ENCODE peak calls at places on chromosome 22, in ten cellular contexts. One of them, this sample, is unnamed.

GRCh38 chr22:38205261-38206128 is 3.7 kb downstream of the MAFF start:
- DNase-seq in CD8-positive, alpha-beta T cell: no peak
- DNase-seq in heart right ventricle: peak
- DNase-seq in coronary artery: peak
- DNase-seq in small intestine: no peak
- DNase-seq in CD8-positive, alpha-beta memory T cell: no peak
- DNase-seq in left ventricle myocardium inferior: peak
- DNase-seq in SJSA1: no peak
- DNase-seq in A549: no peak
- DNase-seq in fibroblast of lung: peak
- DNase-seq in this sample: no peak

GRCh38 chr22:37169412-37169811 is 18.6 kb downstream of the C1QTNF6 start:
- DNase-seq in CD8-positive, alpha-beta T cell: no peak
- DNase-seq in heart right ventricle: no peak
- DNase-seq in coronary artery: peak
- DNase-seq in small intestine: no peak
- DNase-seq in CD8-positive, alpha-beta memory T cell: no peak
- DNase-seq in left ventricle myocardium inferior: no peak
- DNase-seq in SJSA1: no peak
- DNase-seq in A549: no peak
- DNase-seq in fibroblast of lung: no peak
- DNase-seq in this sample: no peak

GRCh38 chr22:20239063-20239950 is 28.8 kb downstream of the RTN4R start:
- DNase-seq in CD8-positive, alpha-beta T cell: no peak
- DNase-seq in heart right ventricle: peak
- DNase-seq in coronary artery: no peak
- DNase-seq in small intestine: no peak
- DNase-seq in CD8-positive, alpha-beta memory T cell: no peak
- DNase-seq in left ventricle myocardium inferior: peak
- DNase-seq in SJSA1: no peak
- DNase-seq in A549: no peak
- DNase-seq in fibroblast of lung: no peak
- DNase-seq in this sample: no peak

GRCh38 chr22:32410459-32410858 is 1.6 kb downstream of the RTCB start:
- DNase-seq in CD8-positive, alpha-beta T cell: no peak
- DNase-seq in heart right ventricle: no peak
- DNase-seq in coronary artery: no peak
- DNase-seq in small intestine: peak
- DNase-seq in CD8-positive, alpha-beta memory T cell: no peak
- DNase-seq in left ventricle myocardium inferior: no peak
- DNase-seq in SJSA1: no peak
- DNase-seq in A549: no peak
- DNase-seq in fibroblast of lung: no peak
- DNase-seq in this sample: no peak

GRCh38 chr22:23520875-23521441 is 59.1 kb downstream of the IGLL1 start:
- DNase-seq in CD8-positive, alpha-beta T cell: no peak
- DNase-seq in heart right ventricle: peak
- DNase-seq in coronary artery: no peak
- DNase-seq in small intestine: no peak
- DNase-seq in CD8-positive, alpha-beta memory T cell: no peak
- DNase-seq in left ventricle myocardium inferior: peak
- DNase-seq in SJSA1: no peak
- DNase-seq in A549: peak
- DNase-seq in fibroblast of lung: peak
- DNase-seq in this sample: no peak

GRCh38 chr22:46875089-46875488 is 112.6 kb downstream of the TBC1D22A start:
- DNase-seq in CD8-positive, alpha-beta T cell: no peak
- DNase-seq in heart right ventricle: no peak
- DNase-seq in coronary artery: no peak
- DNase-seq in small intestine: no peak
- DNase-seq in CD8-positive, alpha-beta memory T cell: no peak
- DNase-seq in left ventricle myocardium inferior: no peak
- DNase-seq in SJSA1: no peak
- DNase-seq in A549: no peak
- DNase-seq in fibroblast of lung: peak
- DNase-seq in this sample: no peak

GRCh38 chr22:39381930-39382329 is 17.6 kb upstream of the TAB1 start:
- DNase-seq in CD8-positive, alpha-beta T cell: no peak
- DNase-seq in heart right ventricle: no peak
- DNase-seq in coronary artery: no peak
- DNase-seq in small intestine: no peak
- DNase-seq in CD8-positive, alpha-beta memory T cell: no peak
- DNase-seq in left ventricle myocardium inferior: no peak
- DNase-seq in SJSA1: no peak
- DNase-seq in A549: no peak
- DNase-seq in fibroblast of lung: no peak
- DNase-seq in this sample: no peak

GRCh38 chr22:37185646-37186227 is 2.3 kb downstream of the C1QTNF6 start:
- DNase-seq in CD8-positive, alpha-beta T cell: no peak
- DNase-seq in heart right ventricle: no peak
- DNase-seq in coronary artery: no peak
- DNase-seq in small intestine: no peak
- DNase-seq in CD8-positive, alpha-beta memory T cell: no peak
- DNase-seq in left ventricle myocardium inferior: peak
- DNase-seq in SJSA1: no peak
- DNase-seq in A549: no peak
- DNase-seq in fibroblast of lung: no peak
- DNase-seq in this sample: no peak

GRCh38 chr22:18115844-18116480 is 5.4 kb downstream of the TUBA8 start:
- DNase-seq in CD8-positive, alpha-beta T cell: no peak
- DNase-seq in heart right ventricle: no peak
- DNase-seq in coronary artery: no peak
- DNase-seq in small intestine: no peak
- DNase-seq in CD8-positive, alpha-beta memory T cell: no peak
- DNase-seq in left ventricle myocardium inferior: no peak
- DNase-seq in SJSA1: no peak
- DNase-seq in A549: no peak
- DNase-seq in fibroblast of lung: no peak
- DNase-seq in this sample: no peak

GRCh38 chr22:42066937-42067336 is 3.7 kb downstream of the NAGA start:
- DNase-seq in CD8-positive, alpha-beta T cell: no peak
- DNase-seq in heart right ventricle: no peak
- DNase-seq in coronary artery: no peak
- DNase-seq in small intestine: no peak
- DNase-seq in CD8-positive, alpha-beta memory T cell: no peak
- DNase-seq in left ventricle myocardium inferior: no peak
- DNase-seq in SJSA1: no peak
- DNase-seq in A549: no peak
- DNase-seq in fibroblast of lung: no peak
- DNase-seq in this sample: no peak

GRCh38 chr22:50524664-50525103 is 714 bp downstream of the SCO2 start:
- DNase-seq in CD8-positive, alpha-beta T cell: no peak
- DNase-seq in heart right ventricle: no peak
- DNase-seq in coronary artery: no peak
- DNase-seq in small intestine: peak
- DNase-seq in CD8-positive, alpha-beta memory T cell: no peak
- DNase-seq in left ventricle myocardium inferior: no peak
- DNase-seq in SJSA1: no peak
- DNase-seq in A549: no peak
- DNase-seq in fibroblast of lung: no peak
- DNase-seq in this sample: no peak

GRCh38 chr22:25447067-25447688 is 117.3 kb upstream of the GRK3 start:
- DNase-seq in CD8-positive, alpha-beta T cell: no peak
- DNase-seq in heart right ventricle: no peak
- DNase-seq in coronary artery: no peak
- DNase-seq in small intestine: no peak
- DNase-seq in CD8-positive, alpha-beta memory T cell: no peak
- DNase-seq in left ventricle myocardium inferior: no peak
- DNase-seq in SJSA1: no peak
- DNase-seq in A549: no peak
- DNase-seq in fibroblast of lung: no peak
- DNase-seq in this sample: no peak

GRCh38 chr22:20655623-20656022 is 118.3 kb upstream of the SERPIND1 start:
- DNase-seq in CD8-positive, alpha-beta T cell: no peak
- DNase-seq in heart right ventricle: no peak
- DNase-seq in coronary artery: no peak
- DNase-seq in small intestine: no peak
- DNase-seq in CD8-positive, alpha-beta memory T cell: no peak
- DNase-seq in left ventricle myocardium inferior: no peak
- DNase-seq in SJSA1: no peak
- DNase-seq in A549: no peak
- DNase-seq in fibroblast of lung: no peak
- DNase-seq in this sample: no peak

GRCh38 chr22:37262346-37262745 is 18.3 kb upstream of the RAC2 start:
- DNase-seq in CD8-positive, alpha-beta T cell: no peak
- DNase-seq in heart right ventricle: no peak
- DNase-seq in coronary artery: no peak
- DNase-seq in small intestine: no peak
- DNase-seq in CD8-positive, alpha-beta memory T cell: no peak
- DNase-seq in left ventricle myocardium inferior: no peak
- DNase-seq in SJSA1: no peak
- DNase-seq in A549: no peak
- DNase-seq in fibroblast of lung: no peak
- DNase-seq in this sample: no peak

GRCh38 chr22:40679964-40680818 is 907 bp downstream of the MCHR1 start:
- DNase-seq in CD8-positive, alpha-beta T cell: no peak
- DNase-seq in heart right ventricle: no peak
- DNase-seq in coronary artery: no peak
- DNase-seq in small intestine: no peak
- DNase-seq in CD8-positive, alpha-beta memory T cell: no peak
- DNase-seq in left ventricle myocardium inferior: no peak
- DNase-seq in SJSA1: no peak
- DNase-seq in A549: peak
- DNase-seq in fibroblast of lung: no peak
- DNase-seq in this sample: no peak

GRCh38 chr22:17035246-17035645 is 27.2 kb upstream of the GAB4 start:
- DNase-seq in CD8-positive, alpha-beta T cell: no peak
- DNase-seq in heart right ventricle: no peak
- DNase-seq in coronary artery: no peak
- DNase-seq in small intestine: no peak
- DNase-seq in CD8-positive, alpha-beta memory T cell: no peak
- DNase-seq in left ventricle myocardium inferior: no peak
- DNase-seq in SJSA1: no peak
- DNase-seq in A549: no peak
- DNase-seq in fibroblast of lung: no peak
- DNase-seq in this sample: no peak
- H3K27ac ChIP-seq in CD8-positive, alpha-beta T cell: no peak
- H3K27ac ChIP-seq in heart right ventricle: no peak
- H3K27ac ChIP-seq in coronary artery: no peak
- H3K27ac ChIP-seq in small intestine: no peak
- H3K27ac ChIP-seq in CD8-positive, alpha-beta memory T cell: no peak
- H3K27ac ChIP-seq in left ventricle myocardium inferior: no peak
- H3K27ac ChIP-seq in SJSA1: no peak
- H3K27ac ChIP-seq in A549: no peak
- H3K27ac ChIP-seq in fibroblast of lung: no peak
- H3K27ac ChIP-seq in this sample: peak

GRCh38 chr22:45735273-45735672 is 63.6 kb downstream of the ATXN10 start:
- DNase-seq in CD8-positive, alpha-beta T cell: no peak
- DNase-seq in heart right ventricle: no peak
- DNase-seq in coronary artery: no peak
- DNase-seq in small intestine: no peak
- DNase-seq in CD8-positive, alpha-beta memory T cell: no peak
- DNase-seq in left ventricle myocardium inferior: no peak
- DNase-seq in SJSA1: no peak
- DNase-seq in A549: no peak
- DNase-seq in fibroblast of lung: no peak
- DNase-seq in this sample: no peak

GRCh38 chr22:45731041-45731797 is 59.6 kb downstream of the ATXN10 start:
- DNase-seq in CD8-positive, alpha-beta T cell: no peak
- DNase-seq in heart right ventricle: no peak
- DNase-seq in coronary artery: no peak
- DNase-seq in small intestine: no peak
- DNase-seq in CD8-positive, alpha-beta memory T cell: no peak
- DNase-seq in left ventricle myocardium inferior: no peak
- DNase-seq in SJSA1: no peak
- DNase-seq in A549: peak
- DNase-seq in fibroblast of lung: no peak
- DNase-seq in this sample: no peak

GRCh38 chr22:45726081-45726480 is 54.4 kb downstream of the ATXN10 start:
- DNase-seq in CD8-positive, alpha-beta T cell: no peak
- DNase-seq in heart right ventricle: no peak
- DNase-seq in coronary artery: no peak
- DNase-seq in small intestine: no peak
- DNase-seq in CD8-positive, alpha-beta memory T cell: no peak
- DNase-seq in left ventricle myocardium inferior: no peak
- DNase-seq in SJSA1: no peak
- DNase-seq in A549: no peak
- DNase-seq in fibroblast of lung: no peak
- DNase-seq in this sample: no peak

DNA sequence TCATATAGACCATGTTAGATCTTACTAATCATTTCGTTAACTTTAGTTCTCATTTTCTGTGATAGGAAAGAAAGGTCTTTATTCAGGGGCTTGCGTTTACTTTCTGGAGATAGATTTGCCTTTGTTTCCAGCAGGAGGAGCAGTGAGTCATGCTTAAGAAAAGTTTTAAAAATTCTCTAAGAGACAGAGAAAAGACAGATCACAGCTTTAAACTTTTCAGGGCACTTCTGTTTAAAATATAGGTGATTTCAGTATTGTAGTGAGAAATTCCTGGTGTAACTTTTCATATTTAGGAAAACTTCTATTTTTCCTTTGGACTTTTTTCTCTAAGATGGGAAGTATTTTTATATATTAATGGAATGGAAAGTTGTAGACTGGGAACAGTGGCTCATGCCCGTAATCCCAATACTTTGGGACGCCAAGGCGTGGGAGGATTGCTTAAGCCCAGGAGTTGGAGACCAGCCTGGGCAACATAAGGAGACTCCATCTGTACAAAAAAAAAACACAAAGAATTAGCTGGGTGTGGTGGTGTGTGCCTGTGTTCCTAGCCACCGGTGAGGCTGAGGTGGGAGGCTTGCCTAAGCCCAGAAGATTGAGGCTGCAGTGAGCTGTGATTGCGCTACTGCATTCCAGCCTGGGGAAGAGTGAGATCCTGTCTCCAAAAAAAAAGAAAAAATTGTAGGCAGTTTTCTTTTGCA is 60.3 kb downstream of the ATXN10 start:
- DNase-seq in CD8-positive, alpha-beta T cell: no peak
- DNase-seq in heart right ventricle: no peak
- DNase-seq in coronary artery: no peak
- DNase-seq in small intestine: no peak
- DNase-seq in CD8-positive, alpha-beta memory T cell: no peak
- DNase-seq in left ventricle myocardium inferior: no peak
- DNase-seq in SJSA1: no peak
- DNase-seq in A549: peak
- DNase-seq in fibroblast of lung: peak
- DNase-seq in this sample: no peak
- H3K27ac ChIP-seq in CD8-positive, alpha-beta T cell: no peak
- H3K27ac ChIP-seq in heart right ventricle: no peak
- H3K27ac ChIP-seq in coronary artery: no peak
- H3K27ac ChIP-seq in small intestine: no peak
- H3K27ac ChIP-seq in CD8-positive, alpha-beta memory T cell: no peak
- H3K27ac ChIP-seq in left ventricle myocardium inferior: no peak
- H3K27ac ChIP-seq in SJSA1: no peak
- H3K27ac ChIP-seq in A549: peak
- H3K27ac ChIP-seq in fibroblast of lung: no peak
- H3K27ac ChIP-seq in this sample: no peak

GRCh38 chr22:45217345-45217744 is 23.3 kb downstream of the KIAA0930 start:
- DNase-seq in CD8-positive, alpha-beta T cell: no peak
- DNase-seq in heart right ventricle: no peak
- DNase-seq in coronary artery: no peak
- DNase-seq in small intestine: no peak
- DNase-seq in CD8-positive, alpha-beta memory T cell: no peak
- DNase-seq in left ventricle myocardium inferior: no peak
- DNase-seq in SJSA1: no peak
- DNase-seq in A549: no peak
- DNase-seq in fibroblast of lung: no peak
- DNase-seq in this sample: no peak
- H3K27ac ChIP-seq in CD8-positive, alpha-beta T cell: no peak
- H3K27ac ChIP-seq in heart right ventricle: no peak
- H3K27ac ChIP-seq in coronary artery: no peak
- H3K27ac ChIP-seq in small intestine: no peak
- H3K27ac ChIP-seq in CD8-positive, alpha-beta memory T cell: no peak
- H3K27ac ChIP-seq in left ventricle myocardium inferior: no peak
- H3K27ac ChIP-seq in SJSA1: no peak
- H3K27ac ChIP-seq in A549: no peak
- H3K27ac ChIP-seq in fibroblast of lung: no peak
- H3K27ac ChIP-seq in this sample: no peak

GRCh38 chr22:21775061-21775460 is 39.5 kb upstream of the YPEL1 start:
- DNase-seq in CD8-positive, alpha-beta T cell: no peak
- DNase-seq in heart right ventricle: no peak
- DNase-seq in coronary artery: no peak
- DNase-seq in small intestine: no peak
- DNase-seq in CD8-positive, alpha-beta memory T cell: no peak
- DNase-seq in left ventricle myocardium inferior: no peak
- DNase-seq in SJSA1: no peak
- DNase-seq in A549: no peak
- DNase-seq in fibroblast of lung: no peak
- DNase-seq in this sample: no peak
- H3K27ac ChIP-seq in CD8-positive, alpha-beta T cell: no peak
- H3K27ac ChIP-seq in heart right ventricle: no peak
- H3K27ac ChIP-seq in coronary artery: no peak
- H3K27ac ChIP-seq in small intestine: no peak
- H3K27ac ChIP-seq in CD8-positive, alpha-beta memory T cell: no peak
- H3K27ac ChIP-seq in left ventricle myocardium inferior: no peak
- H3K27ac ChIP-seq in SJSA1: no peak
- H3K27ac ChIP-seq in A549: no peak
- H3K27ac ChIP-seq in fibroblast of lung: peak
- H3K27ac ChIP-seq in this sample: no peak